ENCODE peak calls at places on chromosomes 7 and 10, in seven cellular contexts. One of them, this sample, is unnamed.

GRCh38 chr10:132138133-132138532 is 48.6 kb upstream of the DPYSL4 start:
- DNase-seq in ascending aorta: no peak
- DNase-seq in brain microvascular endothelial cell: no peak
- DNase-seq in osteocyte: no peak
- DNase-seq in AG04450: no peak
- DNase-seq in kidney epithelial cell: no peak
- DNase-seq in WTC11: peak
- DNase-seq in this sample: no peak

GRCh38 chr10:24456319-24456718 is 247.4 kb downstream of the KIAA1217 start:
- DNase-seq in ascending aorta: no peak
- DNase-seq in brain microvascular endothelial cell: peak
- DNase-seq in osteocyte: no peak
- DNase-seq in AG04450: no peak
- DNase-seq in kidney epithelial cell: no peak
- DNase-seq in WTC11: no peak
- DNase-seq in this sample: no peak

GRCh38 chr10:48274636-48275035 is at the start of gene FRMPD2:
- DNase-seq in ascending aorta: no peak
- DNase-seq in brain microvascular endothelial cell: no peak
- DNase-seq in osteocyte: no peak
- DNase-seq in AG04450: no peak
- DNase-seq in kidney epithelial cell: no peak
- DNase-seq in WTC11: no peak
- DNase-seq in this sample: no peak

GRCh38 chr10:31602541-31603244 is 283.7 kb downstream of the ZEB1 start:
- DNase-seq in ascending aorta: peak
- DNase-seq in brain microvascular endothelial cell: peak
- DNase-seq in osteocyte: peak
- DNase-seq in AG04450: no peak
- DNase-seq in kidney epithelial cell: peak
- DNase-seq in WTC11: peak
- DNase-seq in this sample: peak

GRCh38 chr7:816751-817671 is 15.3 kb upstream of the SUN1 start:
- DNase-seq in ascending aorta: no peak
- DNase-seq in brain microvascular endothelial cell: no peak
- DNase-seq in osteocyte: no peak
- DNase-seq in AG04450: no peak
- DNase-seq in kidney epithelial cell: no peak
- DNase-seq in WTC11: peak
- DNase-seq in this sample: peak

GRCh38 chr7:26658080-26658697 is 206.2 kb downstream of the SKAP2 start:
- DNase-seq in ascending aorta: no peak
- DNase-seq in brain microvascular endothelial cell: no peak
- DNase-seq in osteocyte: no peak
- DNase-seq in AG04450: no peak
- DNase-seq in kidney epithelial cell: no peak
- DNase-seq in WTC11: no peak
- DNase-seq in this sample: no peak

GRCh38 chr7:103710247-103710646 is 264.2 kb upstream of the SLC26A5 start:
- DNase-seq in ascending aorta: no peak
- DNase-seq in brain microvascular endothelial cell: peak
- DNase-seq in osteocyte: no peak
- DNase-seq in AG04450: no peak
- DNase-seq in kidney epithelial cell: no peak
- DNase-seq in WTC11: no peak
- DNase-seq in this sample: no peak

GRCh38 chr7:123463890-123464289 is 70.5 kb downstream of the IQUB start:
- DNase-seq in ascending aorta: no peak
- DNase-seq in brain microvascular endothelial cell: no peak
- DNase-seq in osteocyte: no peak
- DNase-seq in AG04450: no peak
- DNase-seq in kidney epithelial cell: no peak
- DNase-seq in WTC11: no peak
- DNase-seq in this sample: no peak

GRCh38 chr10:75645704-75646103 is 214.3 kb downstream of the LRMDA start:
- DNase-seq in ascending aorta: no peak
- DNase-seq in brain microvascular endothelial cell: no peak
- DNase-seq in osteocyte: no peak
- DNase-seq in AG04450: no peak
- DNase-seq in kidney epithelial cell: no peak
- DNase-seq in WTC11: no peak
- DNase-seq in this sample: no peak

GRCh38 chr10:22539579-22540160 is 174.7 kb downstream of the PIP4K2A start:
- DNase-seq in ascending aorta: no peak
- DNase-seq in brain microvascular endothelial cell: no peak
- DNase-seq in osteocyte: no peak
- DNase-seq in AG04450: no peak
- DNase-seq in kidney epithelial cell: no peak
- DNase-seq in WTC11: no peak
- DNase-seq in this sample: no peak

GRCh38 chr7:18265611-18266281 is 229.8 kb upstream of the HDAC9 start:
- DNase-seq in ascending aorta: no peak
- DNase-seq in brain microvascular endothelial cell: no peak
- DNase-seq in osteocyte: no peak
- DNase-seq in AG04450: no peak
- DNase-seq in kidney epithelial cell: no peak
- DNase-seq in WTC11: no peak
- DNase-seq in this sample: no peak

GRCh38 chr10:4453276-4453675 is 372.7 kb upstream of the AKR1E2 start:
- DNase-seq in ascending aorta: no peak
- DNase-seq in brain microvascular endothelial cell: no peak
- DNase-seq in osteocyte: no peak
- DNase-seq in AG04450: no peak
- DNase-seq in kidney epithelial cell: no peak
- DNase-seq in WTC11: no peak
- DNase-seq in this sample: no peak

GRCh38 chr7:55325371-55325792 is 39.8 kb upstream of the LANCL2 start:
- DNase-seq in ascending aorta: no peak
- DNase-seq in brain microvascular endothelial cell: peak
- DNase-seq in osteocyte: no peak
- DNase-seq in AG04450: peak
- DNase-seq in kidney epithelial cell: no peak
- DNase-seq in WTC11: no peak
- DNase-seq in this sample: no peak

GRCh38 chr7:69067397-69067796 is 530.9 kb upstream of the AUTS2 start:
- DNase-seq in ascending aorta: no peak
- DNase-seq in brain microvascular endothelial cell: no peak
- DNase-seq in osteocyte: no peak
- DNase-seq in AG04450: no peak
- DNase-seq in kidney epithelial cell: no peak
- DNase-seq in WTC11: peak
- DNase-seq in this sample: peak

GRCh38 chr7:5420108-5420840 is 3.4 kb downstream of the TNRC18 start:
- DNase-seq in ascending aorta: no peak
- DNase-seq in brain microvascular endothelial cell: no peak
- DNase-seq in osteocyte: no peak
- DNase-seq in AG04450: no peak
- DNase-seq in kidney epithelial cell: no peak
- DNase-seq in WTC11: peak
- DNase-seq in this sample: peak

GRCh38 chr7:234712-235553 is 42.6 kb downstream of the FAM20C start:
- DNase-seq in ascending aorta: no peak
- DNase-seq in brain microvascular endothelial cell: no peak
- DNase-seq in osteocyte: no peak
- DNase-seq in AG04450: peak
- DNase-seq in kidney epithelial cell: no peak
- DNase-seq in WTC11: no peak
- DNase-seq in this sample: no peak

GRCh38 chr10:60916025-60916424 is 28.0 kb downstream of the RHOBTB1 start:
- DNase-seq in ascending aorta: no peak
- DNase-seq in brain microvascular endothelial cell: no peak
- DNase-seq in osteocyte: no peak
- DNase-seq in AG04450: no peak
- DNase-seq in kidney epithelial cell: no peak
- DNase-seq in WTC11: peak
- DNase-seq in this sample: no peak

GRCh38 chr10:68047554-68048327 is 27.3 kb downstream of the HERC4 start:
- DNase-seq in ascending aorta: no peak
- DNase-seq in brain microvascular endothelial cell: no peak
- DNase-seq in osteocyte: no peak
- DNase-seq in AG04450: no peak
- DNase-seq in kidney epithelial cell: no peak
- DNase-seq in WTC11: no peak
- DNase-seq in this sample: no peak

GRCh38 chr10:43594944-43595589 is 11.2 kb upstream of the ZNF485 start:
- DNase-seq in ascending aorta: no peak
- DNase-seq in brain microvascular endothelial cell: peak
- DNase-seq in osteocyte: peak
- DNase-seq in AG04450: no peak
- DNase-seq in kidney epithelial cell: no peak
- DNase-seq in WTC11: no peak
- DNase-seq in this sample: no peak

GRCh38 chr10:120891367-120891766 is 40.2 kb downstream of the WDR11 start:
- DNase-seq in ascending aorta: no peak
- DNase-seq in brain microvascular endothelial cell: no peak
- DNase-seq in osteocyte: no peak
- DNase-seq in AG04450: no peak
- DNase-seq in kidney epithelial cell: no peak
- DNase-seq in WTC11: no peak
- DNase-seq in this sample: no peak

GRCh38 chr7:19939746-19940145 is 166.3 kb upstream of the TMEM196 start:
- DNase-seq in ascending aorta: no peak
- DNase-seq in brain microvascular endothelial cell: peak
- DNase-seq in osteocyte: no peak
- DNase-seq in AG04450: no peak
- DNase-seq in kidney epithelial cell: peak
- DNase-seq in WTC11: no peak
- DNase-seq in this sample: no peak

GRCh38 chr7:68258569-68258968 is 1261.9 kb downstream of the TYW1 start:
- DNase-seq in ascending aorta: no peak
- DNase-seq in brain microvascular endothelial cell: no peak
- DNase-seq in osteocyte: no peak
- DNase-seq in AG04450: no peak
- DNase-seq in kidney epithelial cell: no peak
- DNase-seq in WTC11: no peak
- DNase-seq in this sample: peak

GRCh38 chr7:1922870-1923236 is 252.8 kb downstream of the ELFN1 start:
- DNase-seq in ascending aorta: no peak
- DNase-seq in brain microvascular endothelial cell: no peak
- DNase-seq in osteocyte: no peak
- DNase-seq in AG04450: no peak
- DNase-seq in kidney epithelial cell: no peak
- DNase-seq in WTC11: no peak
- DNase-seq in this sample: no peak
- TF ChIP-seq CTCF in ascending aorta: no peak
- TF ChIP-seq CTCF in brain microvascular endothelial cell: peak
- TF ChIP-seq CTCF in osteocyte: no peak
- TF ChIP-seq CTCF in AG04450: peak
- TF ChIP-seq CTCF in kidney epithelial cell: no peak
- TF ChIP-seq CTCF in WTC11: no peak
- TF ChIP-seq CTCF in this sample: no peak

GRCh38 chr10:74255214-74255613 is 104.2 kb downstream of the ADK start:
- DNase-seq in ascending aorta: no peak
- DNase-seq in brain microvascular endothelial cell: no peak
- DNase-seq in osteocyte: no peak
- DNase-seq in AG04450: no peak
- DNase-seq in kidney epithelial cell: no peak
- DNase-seq in WTC11: no peak
- DNase-seq in this sample: no peak

DNA sequence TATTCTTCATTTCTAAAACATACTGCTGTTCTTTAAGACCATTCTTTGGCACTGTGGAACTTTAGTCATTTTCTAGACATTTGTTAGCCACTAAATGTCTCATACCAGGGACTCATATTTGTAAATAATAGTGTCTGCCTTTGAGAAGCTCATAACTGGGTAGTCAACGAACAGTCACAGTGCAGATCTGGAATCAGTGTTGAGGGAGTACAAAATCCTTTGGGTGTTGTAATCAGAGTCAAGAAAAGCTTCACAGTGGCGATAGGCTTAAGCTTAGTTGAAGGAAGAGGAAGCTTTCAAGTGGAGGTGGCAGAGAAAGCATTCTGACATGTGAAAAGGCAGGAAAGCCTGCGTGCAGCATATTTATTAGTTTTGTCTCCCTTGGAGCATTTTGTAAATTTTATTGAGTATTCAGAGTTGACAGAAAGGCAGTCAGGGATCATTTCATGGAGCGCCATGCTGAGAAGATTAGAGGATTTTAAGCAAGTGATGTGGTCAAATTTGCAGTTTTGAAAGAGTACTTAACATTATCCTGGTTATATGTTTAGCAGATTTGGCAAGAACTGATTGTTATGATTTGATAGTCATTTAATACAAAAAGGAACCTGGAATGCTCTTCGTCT is 104.9 kb downstream of the ADK start:
- DNase-seq in ascending aorta: no peak
- DNase-seq in brain microvascular endothelial cell: no peak
- DNase-seq in osteocyte: no peak
- DNase-seq in AG04450: no peak
- DNase-seq in kidney epithelial cell: no peak
- DNase-seq in WTC11: no peak
- DNase-seq in this sample: no peak
- TF ChIP-seq CTCF in ascending aorta: no peak
- TF ChIP-seq CTCF in brain microvascular endothelial cell: no peak
- TF ChIP-seq CTCF in osteocyte: no peak
- TF ChIP-seq CTCF in AG04450: no peak
- TF ChIP-seq CTCF in kidney epithelial cell: no peak
- TF ChIP-seq CTCF in WTC11: no peak
- TF ChIP-seq CTCF in this sample: no peak

GRCh38 chr10:17805921-17806577 is 3.1 kb upstream of the MRC1 start:
- DNase-seq in ascending aorta: no peak
- DNase-seq in brain microvascular endothelial cell: no peak
- DNase-seq in osteocyte: no peak
- DNase-seq in AG04450: no peak
- DNase-seq in kidney epithelial cell: no peak
- DNase-seq in WTC11: no peak
- DNase-seq in this sample: no peak
- TF ChIP-seq CTCF in ascending aorta: no peak
- TF ChIP-seq CTCF in brain microvascular endothelial cell: peak
- TF ChIP-seq CTCF in osteocyte: no peak
- TF ChIP-seq CTCF in AG04450: peak
- TF ChIP-seq CTCF in kidney epithelial cell: peak
- TF ChIP-seq CTCF in WTC11: no peak
- TF ChIP-seq CTCF in this sample: no peak

GRCh38 chr10:114077347-114077746 is 33.7 kb downstream of the ADRB1 start:
- DNase-seq in ascending aorta: no peak
- DNase-seq in brain microvascular endothelial cell: no peak
- DNase-seq in osteocyte: no peak
- DNase-seq in AG04450: no peak
- DNase-seq in kidney epithelial cell: no peak
- DNase-seq in WTC11: no peak
- DNase-seq in this sample: no peak

GRCh38 chr10:114073787-114074186 is 30.1 kb downstream of the ADRB1 start:
- DNase-seq in ascending aorta: no peak
- DNase-seq in brain microvascular endothelial cell: no peak
- DNase-seq in osteocyte: no peak
- DNase-seq in AG04450: no peak
- DNase-seq in kidney epithelial cell: no peak
- DNase-seq in WTC11: no peak
- DNase-seq in this sample: no peak

GRCh38 chr10:114079421-114079820 is 35.8 kb downstream of the ADRB1 start:
- DNase-seq in ascending aorta: no peak
- DNase-seq in brain microvascular endothelial cell: no peak
- DNase-seq in osteocyte: no peak
- DNase-seq in AG04450: no peak
- DNase-seq in kidney epithelial cell: no peak
- DNase-seq in WTC11: no peak
- DNase-seq in this sample: no peak

GRCh38 chr10:114075093-114075492 is 31.4 kb downstream of the ADRB1 start:
- DNase-seq in ascending aorta: no peak
- DNase-seq in brain microvascular endothelial cell: no peak
- DNase-seq in osteocyte: no peak
- DNase-seq in AG04450: no peak
- DNase-seq in kidney epithelial cell: no peak
- DNase-seq in WTC11: no peak
- DNase-seq in this sample: no peak

GRCh38 chr10:114077815-114078219 is 34.2 kb downstream of the ADRB1 start:
- DNase-seq in ascending aorta: no peak
- DNase-seq in brain microvascular endothelial cell: no peak
- DNase-seq in osteocyte: no peak
- DNase-seq in AG04450: no peak
- DNase-seq in kidney epithelial cell: no peak
- DNase-seq in WTC11: peak
- DNase-seq in this sample: no peak
- TF ChIP-seq CTCF in ascending aorta: no peak
- TF ChIP-seq CTCF in brain microvascular endothelial cell: peak
- TF ChIP-seq CTCF in osteocyte: no peak
- TF ChIP-seq CTCF in AG04450: no peak
- TF ChIP-seq CTCF in kidney epithelial cell: no peak
- TF ChIP-seq CTCF in WTC11: no peak
- TF ChIP-seq CTCF in this sample: no peak